ENCODE peak calls at places on chromosomes 11 and 22, in five cellular contexts. One of them, this sample, is unnamed.

GRCh38 chr11:86145439-86146156 is 76.7 kb upstream of the PICALM start:
- DNase-seq in HEK293T: no peak
- DNase-seq in GM12878: no peak
- DNase-seq in HepG2: peak
- DNase-seq in H1: no peak
- DNase-seq in this sample: no peak

GRCh38 chr11:110019659-110020058 is 73.5 kb upstream of the ZC3H12C start:
- DNase-seq in HEK293T: no peak
- DNase-seq in GM12878: no peak
- DNase-seq in HepG2: no peak
- DNase-seq in H1: no peak
- DNase-seq in this sample: no peak

GRCh38 chr22:30773919-30774318 is 79.2 kb downstream of the OSBP2 start:
- DNase-seq in HEK293T: no peak
- DNase-seq in GM12878: no peak
- DNase-seq in HepG2: no peak
- DNase-seq in H1: no peak
- DNase-seq in this sample: no peak

GRCh38 chr22:46777609-46777970 is 15.1 kb downstream of the TBC1D22A start:
- DNase-seq in HEK293T: no peak
- DNase-seq in GM12878: no peak
- DNase-seq in HepG2: no peak
- DNase-seq in H1: no peak
- DNase-seq in this sample: no peak

GRCh38 chr11:60810151-60810550 is 25.0 kb downstream of the MS4A10 start:
- DNase-seq in HEK293T: no peak
- DNase-seq in GM12878: no peak
- DNase-seq in HepG2: no peak
- DNase-seq in H1: no peak
- DNase-seq in this sample: no peak

GRCh38 chr11:69157156-69157821 is 1.6 kb downstream of the SMIM38 start:
- DNase-seq in HEK293T: no peak
- DNase-seq in GM12878: no peak
- DNase-seq in HepG2: peak
- DNase-seq in H1: no peak
- DNase-seq in this sample: no peak

GRCh38 chr11:96316869-96317268 is 26.1 kb downstream of the MAML2 start:
- DNase-seq in HEK293T: no peak
- DNase-seq in GM12878: no peak
- DNase-seq in HepG2: no peak
- DNase-seq in H1: no peak
- DNase-seq in this sample: no peak

GRCh38 chr11:44993971-44994705 is 43.5 kb upstream of the TP53I11 start:
- DNase-seq in HEK293T: no peak
- DNase-seq in GM12878: no peak
- DNase-seq in HepG2: no peak
- DNase-seq in H1: no peak
- DNase-seq in this sample: no peak

GRCh38 chr11:95418916-95419315 is 187.9 kb upstream of the SESN3 start:
- DNase-seq in HEK293T: no peak
- DNase-seq in GM12878: no peak
- DNase-seq in HepG2: no peak
- DNase-seq in H1: no peak
- DNase-seq in this sample: no peak

GRCh38 chr11:2825261-2825885 is 60.2 kb downstream of the CDKN1C start:
- DNase-seq in HEK293T: no peak
- DNase-seq in GM12878: no peak
- DNase-seq in HepG2: peak
- DNase-seq in H1: no peak
- DNase-seq in this sample: no peak

GRCh38 chr11:117910941-117911630 is 18.1 kb downstream of the TMPRSS13 start:
- DNase-seq in HEK293T: no peak
- DNase-seq in GM12878: no peak
- DNase-seq in HepG2: no peak
- DNase-seq in H1: no peak
- DNase-seq in this sample: no peak

GRCh38 chr11:91904792-91905785 is 319.5 kb upstream of the FAT3 start:
- DNase-seq in HEK293T: no peak
- DNase-seq in GM12878: no peak
- DNase-seq in HepG2: no peak
- DNase-seq in H1: no peak
- DNase-seq in this sample: no peak

GRCh38 chr11:45847908-45848316 is 637 bp downstream of the CRY2 start:
- DNase-seq in HEK293T: peak
- DNase-seq in GM12878: no peak
- DNase-seq in HepG2: peak
- DNase-seq in H1: no peak
- DNase-seq in this sample: peak

GRCh38 chr11:2369896-2370295 is 7.2 kb upstream of the CD81 start:
- DNase-seq in HEK293T: no peak
- DNase-seq in GM12878: no peak
- DNase-seq in HepG2: no peak
- DNase-seq in H1: no peak
- DNase-seq in this sample: no peak

GRCh38 chr11:102869354-102869753 is 5.4 kb downstream of the MMP12 start:
- DNase-seq in HEK293T: no peak
- DNase-seq in GM12878: no peak
- DNase-seq in HepG2: no peak
- DNase-seq in H1: no peak
- DNase-seq in this sample: no peak

GRCh38 chr22:47697861-47698260 is 935.4 kb downstream of the TBC1D22A start:
- DNase-seq in HEK293T: no peak
- DNase-seq in GM12878: no peak
- DNase-seq in HepG2: no peak
- DNase-seq in H1: no peak
- DNase-seq in this sample: no peak

GRCh38 chr11:20934521-20934920 is 265.1 kb downstream of the NELL1 start:
- DNase-seq in HEK293T: no peak
- DNase-seq in GM12878: no peak
- DNase-seq in HepG2: no peak
- DNase-seq in H1: no peak
- DNase-seq in this sample: no peak

GRCh38 chr22:30195245-30196140 is 51.1 kb downstream of the LIF start:
- DNase-seq in HEK293T: no peak
- DNase-seq in GM12878: no peak
- DNase-seq in HepG2: peak
- DNase-seq in H1: no peak
- DNase-seq in this sample: no peak

GRCh38 chr11:69430566-69430965 is 50.9 kb upstream of the LINC01488 start:
- DNase-seq in HEK293T: no peak
- DNase-seq in GM12878: no peak
- DNase-seq in HepG2: peak
- DNase-seq in H1: no peak
- DNase-seq in this sample: no peak

GRCh38 chr22:47582067-47582466 is 819.6 kb downstream of the TBC1D22A start:
- DNase-seq in HEK293T: no peak
- DNase-seq in GM12878: no peak
- DNase-seq in HepG2: no peak
- DNase-seq in H1: no peak
- DNase-seq in this sample: no peak

GRCh38 chr11:100918551-100919500 is 210.8 kb downstream of the PGR start:
- DNase-seq in HEK293T: peak
- DNase-seq in GM12878: no peak
- DNase-seq in HepG2: no peak
- DNase-seq in H1: no peak
- DNase-seq in this sample: peak

GRCh38 chr11:43866520-43866919 is 14.1 kb upstream of the ALKBH3 start:
- DNase-seq in HEK293T: no peak
- DNase-seq in GM12878: no peak
- DNase-seq in HepG2: no peak
- DNase-seq in H1: no peak
- DNase-seq in this sample: no peak

DNA sequence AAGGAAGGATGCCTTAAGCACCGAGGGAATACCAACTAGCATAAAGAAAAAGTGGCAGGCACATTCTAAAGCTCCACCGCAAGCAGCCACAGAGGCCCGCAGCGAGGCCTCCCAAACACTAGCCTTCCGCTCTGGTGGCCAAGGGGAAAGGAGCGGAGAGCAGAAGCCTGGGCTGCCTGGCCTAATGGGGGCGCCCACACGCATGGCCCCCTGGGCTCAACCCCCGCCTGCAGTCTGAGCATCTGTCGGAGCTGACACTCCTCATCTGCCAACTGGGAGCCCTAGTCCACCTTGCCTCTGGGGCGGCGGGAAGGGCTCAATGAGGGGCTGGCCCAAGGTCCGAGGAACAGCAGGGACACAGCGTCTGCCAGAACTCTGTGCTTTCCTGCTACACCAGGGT is 50.1 kb upstream of the WNT11 start:
- DNase-seq in HEK293T: no peak
- DNase-seq in GM12878: no peak
- DNase-seq in HepG2: no peak
- DNase-seq in H1: peak
- DNase-seq in this sample: no peak
- TF ChIP-seq SUZ12 in HEK293T: no peak
- TF ChIP-seq SUZ12 in GM12878: no peak
- TF ChIP-seq SUZ12 in HepG2: no peak
- TF ChIP-seq SUZ12 in H1: no peak
- TF ChIP-seq SUZ12 in this sample: no peak

GRCh38 chr11:126821832-126822231 is 178.7 kb downstream of the KIRREL3 start:
- DNase-seq in HEK293T: no peak
- DNase-seq in GM12878: no peak
- DNase-seq in HepG2: no peak
- DNase-seq in H1: no peak
- DNase-seq in this sample: no peak
- TF ChIP-seq SUZ12 in HEK293T: no peak
- TF ChIP-seq SUZ12 in GM12878: no peak
- TF ChIP-seq SUZ12 in HepG2: no peak
- TF ChIP-seq SUZ12 in H1: no peak
- TF ChIP-seq SUZ12 in this sample: no peak

DNA sequence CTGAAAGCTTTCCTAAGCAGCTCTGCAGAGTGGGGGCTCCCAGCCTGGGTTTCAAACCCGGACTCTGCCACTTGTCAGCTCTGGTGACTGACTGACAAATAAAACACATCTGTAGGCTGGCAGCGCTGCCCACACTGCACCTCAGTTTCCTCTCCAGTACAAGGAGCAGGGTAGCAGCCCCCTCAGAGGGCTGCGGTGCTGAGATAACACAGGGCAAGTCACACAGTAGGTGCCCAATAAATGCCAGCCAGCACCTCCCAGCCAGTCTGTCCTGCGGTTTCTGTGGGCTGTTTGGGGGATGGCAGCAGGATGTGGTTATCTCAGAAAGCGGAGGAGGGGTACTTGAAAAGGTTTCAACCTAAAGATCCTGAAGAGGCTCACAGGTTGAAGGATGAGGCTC is 1.5 kb downstream of the SYT12 start:
- DNase-seq in HEK293T: no peak
- DNase-seq in GM12878: no peak
- DNase-seq in HepG2: no peak
- DNase-seq in H1: no peak
- DNase-seq in this sample: no peak
- TF ChIP-seq SUZ12 in HEK293T: no peak
- TF ChIP-seq SUZ12 in GM12878: no peak
- TF ChIP-seq SUZ12 in HepG2: no peak
- TF ChIP-seq SUZ12 in H1: no peak
- TF ChIP-seq SUZ12 in this sample: no peak

DNA sequence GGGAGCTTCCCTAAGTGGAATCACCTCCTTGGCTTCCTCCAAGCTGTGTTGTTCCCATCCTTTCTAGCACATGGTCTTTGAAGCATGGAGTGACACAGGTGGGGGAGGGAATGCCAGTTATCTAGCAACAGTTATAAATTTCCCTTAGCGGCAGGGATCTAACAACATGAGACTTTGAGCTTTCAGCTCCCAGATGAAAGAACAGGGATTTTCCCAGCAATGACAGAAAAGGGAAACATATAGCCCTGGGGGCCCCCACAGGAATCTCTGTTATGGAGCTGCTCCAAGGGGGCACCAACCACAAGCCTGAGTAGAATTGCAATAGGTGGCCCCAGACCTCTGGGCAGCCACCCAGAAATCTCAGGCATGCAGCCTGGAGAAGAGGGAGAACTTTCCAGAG is 163.0 kb downstream of the GRIK4 start:
- DNase-seq in HEK293T: no peak
- DNase-seq in GM12878: no peak
- DNase-seq in HepG2: peak
- DNase-seq in H1: no peak
- DNase-seq in this sample: no peak
- TF ChIP-seq SUZ12 in HEK293T: no peak
- TF ChIP-seq SUZ12 in GM12878: no peak
- TF ChIP-seq SUZ12 in HepG2: no peak
- TF ChIP-seq SUZ12 in H1: no peak
- TF ChIP-seq SUZ12 in this sample: no peak

GRCh38 chr22:20479612-20480196 is 15.9 kb downstream of the KLHL22 start:
- DNase-seq in HEK293T: no peak
- DNase-seq in GM12878: no peak
- DNase-seq in HepG2: no peak
- DNase-seq in H1: no peak
- DNase-seq in this sample: no peak
- TF ChIP-seq SUZ12 in HEK293T: no peak
- TF ChIP-seq SUZ12 in GM12878: no peak
- TF ChIP-seq SUZ12 in HepG2: no peak
- TF ChIP-seq SUZ12 in H1: no peak
- TF ChIP-seq SUZ12 in this sample: no peak

GRCh38 chr11:78327945-78328344 is 89.7 kb downstream of the GAB2 start:
- DNase-seq in HEK293T: no peak
- DNase-seq in GM12878: no peak
- DNase-seq in HepG2: no peak
- DNase-seq in H1: no peak
- DNase-seq in this sample: no peak

GRCh38 chr11:78319453-78319955 is 98.1 kb downstream of the GAB2 start:
- DNase-seq in HEK293T: no peak
- DNase-seq in GM12878: no peak
- DNase-seq in HepG2: no peak
- DNase-seq in H1: no peak
- DNase-seq in this sample: no peak

GRCh38 chr11:78323356-78323755 is 94.3 kb downstream of the GAB2 start:
- DNase-seq in HEK293T: no peak
- DNase-seq in GM12878: peak
- DNase-seq in HepG2: no peak
- DNase-seq in H1: no peak
- DNase-seq in this sample: no peak

GRCh38 chr11:78330361-78330760 is 87.3 kb downstream of the GAB2 start:
- DNase-seq in HEK293T: no peak
- DNase-seq in GM12878: no peak
- DNase-seq in HepG2: no peak
- DNase-seq in H1: no peak
- DNase-seq in this sample: no peak

DNA sequence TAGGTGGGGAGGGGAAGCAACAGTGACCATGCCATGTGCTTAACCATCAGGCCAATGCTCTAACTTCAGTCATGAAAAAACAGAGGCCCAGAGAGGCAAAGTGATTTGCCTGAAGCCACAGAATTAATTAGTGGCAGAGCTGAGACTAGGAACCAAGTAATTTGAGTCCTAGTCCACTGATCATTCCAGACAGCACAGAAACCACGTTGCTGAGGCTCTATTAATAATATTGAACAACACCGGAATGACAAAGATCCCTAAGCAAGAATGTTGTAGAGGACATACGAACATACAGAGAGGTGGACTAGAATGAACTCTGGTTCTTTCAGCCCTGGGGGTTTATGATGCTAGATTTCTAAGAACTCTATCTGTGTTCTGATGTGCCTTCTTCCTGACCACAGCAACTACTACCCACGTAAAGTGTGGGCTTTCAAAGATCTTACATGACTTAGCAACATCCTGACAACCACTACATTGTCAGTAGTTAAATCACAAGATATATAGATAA is 92.3 kb downstream of the GAB2 start:
- DNase-seq in HEK293T: no peak
- DNase-seq in GM12878: peak
- DNase-seq in HepG2: no peak
- DNase-seq in H1: no peak
- DNase-seq in this sample: no peak
- TF ChIP-seq SUZ12 in HEK293T: no peak
- TF ChIP-seq SUZ12 in GM12878: no peak
- TF ChIP-seq SUZ12 in HepG2: no peak
- TF ChIP-seq SUZ12 in H1: no peak
- TF ChIP-seq SUZ12 in this sample: no peak